ENCODE peak calls at places on chromosomes 2 and 18, in seven cellular contexts. R is adrenal gland, V is EL, N is left ventricle myocardium superior, S is HEK293T, K is left lobe of liver, A is endothelial cell of umbilical vein. C is an unnamed sample.

GRCh38 chr18:73975266-73975665 is 172.4 kb downstream of the FBXO15 start:
- DNase-seq in R (no peak), V (no peak), N (no peak), S (no peak), K (no peak), A (no peak), C (no peak)

GRCh38 chr18:79725486-79725885 is 45.9 kb downstream of the CTDP1 start:
- DNase-seq in R (no peak), V (no peak), N (no peak), S (no peak), K (no peak), A (no peak), C (no peak)

GRCh38 chr2:8342407-8342806 is 339.4 kb upstream of the ID2 start:
- DNase-seq in R (no peak), V (no peak), N (no peak), S (no peak), K (no peak), A (no peak), C (no peak)

GRCh38 chr2:234861841-234862735 is 89.7 kb upstream of the SH3BP4 start:
- DNase-seq in R (peak), V (no peak), N (peak), S (no peak), K (no peak), A (peak), C (no peak)

GRCh38 chr2:39133215-39133851 is 12.5 kb upstream of the SOS1 start:
- DNase-seq in R (no peak), V (no peak), N (no peak), S (no peak), K (no peak), A (no peak), C (no peak)

GRCh38 chr18:40159141-40160017 is 1795.7 kb upstream of the PIK3C3 start:
- DNase-seq in R (no peak), V (no peak), N (no peak), S (peak), K (no peak), A (peak), C (no peak)

GRCh38 chr2:215773728-215774127 is 239.6 kb downstream of the MREG start:
- DNase-seq in R (peak), V (peak), N (no peak), S (no peak), K (no peak), A (no peak), C (peak)

GRCh38 chr18:43757273-43757672 is 480.0 kb upstream of the SYT4 start:
- DNase-seq in R (no peak), V (no peak), N (no peak), S (no peak), K (no peak), A (no peak), C (no peak)

GRCh38 chr2:170332676-170333402 is 154.9 kb downstream of the MYO3B start:
- DNase-seq in R (no peak), V (no peak), N (no peak), S (no peak), K (no peak), A (no peak), C (no peak)

GRCh38 chr2:135944625-135945024 is 40.8 kb downstream of the DARS1 start:
- DNase-seq in R (no peak), V (no peak), N (no peak), S (no peak), K (no peak), A (no peak), C (no peak)

GRCh38 chr2:188181035-188181434 is 110.6 kb upstream of the GULP1 start:
- DNase-seq in R (no peak), V (no peak), N (no peak), S (no peak), K (no peak), A (no peak), C (no peak)

GRCh38 chr2:157596992-157597681 is 31.5 kb downstream of the ACVR1C start:
- DNase-seq in R (peak), V (peak), N (peak), S (no peak), K (peak), A (peak), C (no peak)

GRCh38 chr2:239411117-239411516 is 10.3 kb upstream of the HDAC4 start:
- DNase-seq in R (no peak), V (no peak), N (no peak), S (no peak), K (no peak), A (no peak), C (no peak)

GRCh38 chr2:236960516-236960915 is 125.2 kb upstream of the COPS8 start:
- DNase-seq in R (no peak), V (no peak), N (no peak), S (no peak), K (no peak), A (no peak), C (no peak)

GRCh38 chr2:181911830-181912229 is 20.3 kb downstream of the ITPRID2 start:
- DNase-seq in R (no peak), V (no peak), N (no peak), S (no peak), K (no peak), A (no peak), C (no peak)

GRCh38 chr2:20062615-20063545 is 11.5 kb upstream of the LAPTM4A start:
- DNase-seq in R (no peak), V (peak), N (no peak), S (no peak), K (no peak), A (no peak), C (peak)

GRCh38 chr2:104408266-104408665 is 445.6 kb upstream of the POU3F3 start:
- DNase-seq in R (no peak), V (no peak), N (no peak), S (peak), K (no peak), A (no peak), C (no peak)

GRCh38 chr18:61832858-61833257 is 59.9 kb downstream of the RNF152 start:
- DNase-seq in R (no peak), V (no peak), N (no peak), S (no peak), K (no peak), A (peak), C (no peak)

GRCh38 chr2:16330012-16330411 is 335.6 kb downstream of the CYRIA start:
- DNase-seq in R (no peak), V (no peak), N (no peak), S (no peak), K (no peak), A (no peak), C (no peak)

GRCh38 chr2:241010531-241011295 is 12.3 kb downstream of the SNED1 start:
- DNase-seq in R (no peak), V (no peak), N (peak), S (no peak), K (peak), A (no peak), C (no peak)

GRCh38 chr2:210461401-210461800 is 15.2 kb downstream of the LANCL1 start:
- DNase-seq in R (no peak), V (no peak), N (no peak), S (no peak), K (no peak), A (no peak), C (no peak)

GRCh38 chr2:203805485-203805838 is 62.1 kb upstream of the CTLA4 start:
- DNase-seq in R (no peak), V (no peak), N (no peak), S (no peak), K (no peak), A (no peak), C (no peak)

GRCh38 chr2:119826370-119826961 is 66.7 kb downstream of the PTPN4 start:
- DNase-seq in R (peak), V (peak), N (no peak), S (peak), K (no peak), A (peak), C (no peak)

GRCh38 chr2:100206731-100207255 is 64.4 kb upstream of the AFF3 start:
- DNase-seq in R (no peak), V (no peak), N (no peak), S (no peak), K (no peak), A (no peak), C (no peak)

GRCh38 chr2:128321784-128322650 is 3.3 kb upstream of the HS6ST1 start:
- DNase-seq in R (peak), V (peak), N (peak), S (peak), K (peak), A (peak), C (peak)

GRCh38 chr2:25341031-25341727 is 546 bp downstream of the DNMT3A start:
- DNase-seq in R (peak), V (no peak), N (peak), S (peak), K (no peak), A (no peak), C (peak)

GRCh38 chr2:165967746-165968145 is 14.2 kb upstream of the TTC21B start:
- DNase-seq in R (no peak), V (no peak), N (no peak), S (no peak), K (no peak), A (no peak), C (no peak)

GRCh38 chr2:82993631-82994030 is 1465.4 kb downstream of the SUCLG1 start:
- DNase-seq in R (no peak), V (peak), N (no peak), S (no peak), K (no peak), A (no peak), C (no peak)

GRCh38 chr2:24594283-24594682 is 103.2 kb downstream of the NCOA1 start:
- DNase-seq in R (no peak), V (no peak), N (no peak), S (no peak), K (no peak), A (no peak), C (no peak)

GRCh38 chr2:119112770-119113488 is 45.6 kb downstream of the C1QL2 start:
- DNase-seq in R (no peak), V (no peak), N (no peak), S (no peak), K (no peak), A (no peak), C (no peak)

GRCh38 chr2:8572712-8573233 is 109.1 kb upstream of the ID2 start:
- DNase-seq in R (no peak), V (no peak), N (no peak), S (no peak), K (peak), A (no peak), C (no peak)

GRCh38 chr2:70305531-70305930 is 3.7 kb upstream of the FAM136A start:
- DNase-seq in R (no peak), V (no peak), N (no peak), S (no peak), K (no peak), A (no peak), C (no peak)

GRCh38 chr2:68594674-68595492 is 48.5 kb upstream of the PROKR1 start:
- DNase-seq in R (peak), V (peak), N (peak), S (peak), K (peak), A (peak), C (peak)

GRCh38 chr2:56102866-56103265 is 80.9 kb upstream of the CCDC85A start:
- DNase-seq in R (no peak), V (peak), N (no peak), S (no peak), K (no peak), A (no peak), C (no peak)

GRCh38 chr2:36376992-36377738 is 21.6 kb downstream of the CRIM1 start:
- DNase-seq in R (no peak), V (peak), N (peak), S (no peak), K (no peak), A (peak), C (peak)

GRCh38 chr2:116510117-116510671 is 1304.3 kb upstream of the DDX18 start:
- DNase-seq in R (no peak), V (no peak), N (no peak), S (no peak), K (no peak), A (no peak), C (no peak)

GRCh38 chr2:38603402-38604265 is 906 bp upstream of the HNRNPLL start:
- DNase-seq in R (peak), V (peak), N (peak), S (peak), K (peak), A (peak), C (peak)

GRCh38 chr2:118774458-118775133 is 72.9 kb downstream of the EN1 start:
- DNase-seq in R (peak), V (peak), N (peak), S (peak), K (peak), A (peak), C (peak)